ENCODE peak calls at places on chromosome 6, in five cellular contexts. One of them, this sample, is unnamed.

GRCh38 chr6:17984822-17985660 is 2.4 kb downstream of the KIF13A start:
- DNase-seq in left ventricle myocardium superior: no peak
- DNase-seq in stimulated activated CD4-positive, alpha-beta T cell treated with anti-CD3 and anti-CD28 coated beads, Interleukin-2, amount 100 ng/mL, for 48 hours: no peak
- DNase-seq in activated gamma-delta T cell treated with Interleukin-2 at 50 U/mL for 16 hours: no peak
- DNase-seq in hepatic stellate cell: peak; percentile 37
- DNase-seq in this sample: no peak

GRCh38 chr6:20458051-20458894 is 56.6 kb downstream of the E2F3 start:
- DNase-seq in left ventricle myocardium superior: no peak
- DNase-seq in stimulated activated CD4-positive, alpha-beta T cell treated with anti-CD3 and anti-CD28 coated beads, Interleukin-2, amount 100 ng/mL, for 48 hours: no peak
- DNase-seq in activated gamma-delta T cell treated with Interleukin-2 at 50 U/mL for 16 hours: no peak
- DNase-seq in hepatic stellate cell: no peak
- DNase-seq in this sample: no peak

GRCh38 chr6:41416165-41416837 is 80.9 kb downstream of the NCR2 start:
- DNase-seq in left ventricle myocardium superior: no peak
- DNase-seq in stimulated activated CD4-positive, alpha-beta T cell treated with anti-CD3 and anti-CD28 coated beads, Interleukin-2, amount 100 ng/mL, for 48 hours: no peak
- DNase-seq in activated gamma-delta T cell treated with Interleukin-2 at 50 U/mL for 16 hours: no peak
- DNase-seq in hepatic stellate cell: no peak
- DNase-seq in this sample: no peak

GRCh38 chr6:112016335-112016734 is 37.6 kb upstream of the CCN6 start:
- DNase-seq in left ventricle myocardium superior: peak; percentile 36
- DNase-seq in stimulated activated CD4-positive, alpha-beta T cell treated with anti-CD3 and anti-CD28 coated beads, Interleukin-2, amount 100 ng/mL, for 48 hours: peak; percentile 67
- DNase-seq in activated gamma-delta T cell treated with Interleukin-2 at 50 U/mL for 16 hours: no peak
- DNase-seq in hepatic stellate cell: no peak
- DNase-seq in this sample: no peak

GRCh38 chr6:40803897-40804702 is 216.9 kb upstream of the LRFN2 start:
- DNase-seq in left ventricle myocardium superior: no peak
- DNase-seq in stimulated activated CD4-positive, alpha-beta T cell treated with anti-CD3 and anti-CD28 coated beads, Interleukin-2, amount 100 ng/mL, for 48 hours: no peak
- DNase-seq in activated gamma-delta T cell treated with Interleukin-2 at 50 U/mL for 16 hours: no peak
- DNase-seq in hepatic stellate cell: no peak
- DNase-seq in this sample: no peak

GRCh38 chr6:133632206-133632605 is 256.7 kb upstream of the TCF21 start:
- DNase-seq in left ventricle myocardium superior: no peak
- DNase-seq in stimulated activated CD4-positive, alpha-beta T cell treated with anti-CD3 and anti-CD28 coated beads, Interleukin-2, amount 100 ng/mL, for 48 hours: no peak
- DNase-seq in activated gamma-delta T cell treated with Interleukin-2 at 50 U/mL for 16 hours: no peak
- DNase-seq in hepatic stellate cell: no peak
- DNase-seq in this sample: no peak

GRCh38 chr6:69631552-69632346 is 165.1 kb downstream of the LMBRD1 start:
- DNase-seq in left ventricle myocardium superior: no peak
- DNase-seq in stimulated activated CD4-positive, alpha-beta T cell treated with anti-CD3 and anti-CD28 coated beads, Interleukin-2, amount 100 ng/mL, for 48 hours: no peak
- DNase-seq in activated gamma-delta T cell treated with Interleukin-2 at 50 U/mL for 16 hours: no peak
- DNase-seq in hepatic stellate cell: no peak
- DNase-seq in this sample: no peak

GRCh38 chr6:38997128-38997761 is 51.3 kb upstream of the GLP1R start:
- DNase-seq in left ventricle myocardium superior: peak; percentile 46
- DNase-seq in stimulated activated CD4-positive, alpha-beta T cell treated with anti-CD3 and anti-CD28 coated beads, Interleukin-2, amount 100 ng/mL, for 48 hours: peak; percentile 34
- DNase-seq in activated gamma-delta T cell treated with Interleukin-2 at 50 U/mL for 16 hours: peak; percentile 7
- DNase-seq in hepatic stellate cell: peak; percentile 6
- DNase-seq in this sample: no peak

GRCh38 chr6:4347877-4348276 is 212.5 kb upstream of the ECI2 start:
- DNase-seq in left ventricle myocardium superior: no peak
- DNase-seq in stimulated activated CD4-positive, alpha-beta T cell treated with anti-CD3 and anti-CD28 coated beads, Interleukin-2, amount 100 ng/mL, for 48 hours: no peak
- DNase-seq in activated gamma-delta T cell treated with Interleukin-2 at 50 U/mL for 16 hours: no peak
- DNase-seq in hepatic stellate cell: no peak
- DNase-seq in this sample: no peak

GRCh38 chr6:159691133-159691962 is 1.7 kb downstream of the SOD2 start:
- DNase-seq in left ventricle myocardium superior: no peak
- DNase-seq in stimulated activated CD4-positive, alpha-beta T cell treated with anti-CD3 and anti-CD28 coated beads, Interleukin-2, amount 100 ng/mL, for 48 hours: no peak
- DNase-seq in activated gamma-delta T cell treated with Interleukin-2 at 50 U/mL for 16 hours: peak; percentile 12
- DNase-seq in hepatic stellate cell: peak; percentile 58
- DNase-seq in this sample: no peak

GRCh38 chr6:6801002-6801329 is 212.4 kb downstream of the LY86 start:
- DNase-seq in left ventricle myocardium superior: no peak
- DNase-seq in stimulated activated CD4-positive, alpha-beta T cell treated with anti-CD3 and anti-CD28 coated beads, Interleukin-2, amount 100 ng/mL, for 48 hours: no peak
- DNase-seq in activated gamma-delta T cell treated with Interleukin-2 at 50 U/mL for 16 hours: no peak
- DNase-seq in hepatic stellate cell: no peak
- DNase-seq in this sample: no peak

GRCh38 chr6:158789115-158789917 is 29.9 kb downstream of the EZR start:
- DNase-seq in left ventricle myocardium superior: no peak
- DNase-seq in stimulated activated CD4-positive, alpha-beta T cell treated with anti-CD3 and anti-CD28 coated beads, Interleukin-2, amount 100 ng/mL, for 48 hours: no peak
- DNase-seq in activated gamma-delta T cell treated with Interleukin-2 at 50 U/mL for 16 hours: peak; percentile 63
- DNase-seq in hepatic stellate cell: no peak
- DNase-seq in this sample: no peak

GRCh38 chr6:3270258-3270657 is 11.5 kb downstream of the PSMG4 start:
- DNase-seq in left ventricle myocardium superior: peak; percentile 6
- DNase-seq in stimulated activated CD4-positive, alpha-beta T cell treated with anti-CD3 and anti-CD28 coated beads, Interleukin-2, amount 100 ng/mL, for 48 hours: no peak
- DNase-seq in activated gamma-delta T cell treated with Interleukin-2 at 50 U/mL for 16 hours: no peak
- DNase-seq in hepatic stellate cell: no peak
- DNase-seq in this sample: peak; percentile 70

GRCh38 chr6:14676084-14676483 is 558.5 kb downstream of the CD83 start:
- DNase-seq in left ventricle myocardium superior: no peak
- DNase-seq in stimulated activated CD4-positive, alpha-beta T cell treated with anti-CD3 and anti-CD28 coated beads, Interleukin-2, amount 100 ng/mL, for 48 hours: no peak
- DNase-seq in activated gamma-delta T cell treated with Interleukin-2 at 50 U/mL for 16 hours: no peak
- DNase-seq in hepatic stellate cell: peak; percentile 17
- DNase-seq in this sample: no peak

GRCh38 chr6:10425973-10426780 is 11.3 kb upstream of the TFAP2A start:
- DNase-seq in left ventricle myocardium superior: no peak
- DNase-seq in stimulated activated CD4-positive, alpha-beta T cell treated with anti-CD3 and anti-CD28 coated beads, Interleukin-2, amount 100 ng/mL, for 48 hours: no peak
- DNase-seq in activated gamma-delta T cell treated with Interleukin-2 at 50 U/mL for 16 hours: no peak
- DNase-seq in hepatic stellate cell: peak; percentile 65
- DNase-seq in this sample: peak; percentile 60

GRCh38 chr6:13846841-13847240 is 32.5 kb upstream of the MCUR1 start:
- DNase-seq in left ventricle myocardium superior: no peak
- DNase-seq in stimulated activated CD4-positive, alpha-beta T cell treated with anti-CD3 and anti-CD28 coated beads, Interleukin-2, amount 100 ng/mL, for 48 hours: no peak
- DNase-seq in activated gamma-delta T cell treated with Interleukin-2 at 50 U/mL for 16 hours: no peak
- DNase-seq in hepatic stellate cell: no peak
- DNase-seq in this sample: no peak

GRCh38 chr6:2193931-2194330 is 51.5 kb downstream of the GMDS start:
- DNase-seq in left ventricle myocardium superior: no peak
- DNase-seq in stimulated activated CD4-positive, alpha-beta T cell treated with anti-CD3 and anti-CD28 coated beads, Interleukin-2, amount 100 ng/mL, for 48 hours: no peak
- DNase-seq in activated gamma-delta T cell treated with Interleukin-2 at 50 U/mL for 16 hours: no peak
- DNase-seq in hepatic stellate cell: no peak
- DNase-seq in this sample: no peak

GRCh38 chr6:125869427-125869826 is 78.7 kb downstream of the NCOA7 start:
- DNase-seq in left ventricle myocardium superior: peak; percentile 48
- DNase-seq in stimulated activated CD4-positive, alpha-beta T cell treated with anti-CD3 and anti-CD28 coated beads, Interleukin-2, amount 100 ng/mL, for 48 hours: no peak
- DNase-seq in activated gamma-delta T cell treated with Interleukin-2 at 50 U/mL for 16 hours: no peak
- DNase-seq in hepatic stellate cell: no peak
- DNase-seq in this sample: no peak

GRCh38 chr6:137657351-137657911 is 163.2 kb upstream of the OLIG3 start:
- DNase-seq in left ventricle myocardium superior: no peak
- DNase-seq in stimulated activated CD4-positive, alpha-beta T cell treated with anti-CD3 and anti-CD28 coated beads, Interleukin-2, amount 100 ng/mL, for 48 hours: no peak
- DNase-seq in activated gamma-delta T cell treated with Interleukin-2 at 50 U/mL for 16 hours: no peak
- DNase-seq in hepatic stellate cell: no peak
- DNase-seq in this sample: no peak

GRCh38 chr6:5302995-5303622 is 41.8 kb downstream of the FARS2 start:
- DNase-seq in left ventricle myocardium superior: peak; percentile 64
- DNase-seq in stimulated activated CD4-positive, alpha-beta T cell treated with anti-CD3 and anti-CD28 coated beads, Interleukin-2, amount 100 ng/mL, for 48 hours: peak; percentile 37
- DNase-seq in activated gamma-delta T cell treated with Interleukin-2 at 50 U/mL for 16 hours: peak; percentile 48
- DNase-seq in hepatic stellate cell: no peak
- DNase-seq in this sample: peak; percentile 56

GRCh38 chr6:8780653-8781052 is 345.3 kb upstream of the SLC35B3 start:
- DNase-seq in left ventricle myocardium superior: no peak
- DNase-seq in stimulated activated CD4-positive, alpha-beta T cell treated with anti-CD3 and anti-CD28 coated beads, Interleukin-2, amount 100 ng/mL, for 48 hours: no peak
- DNase-seq in activated gamma-delta T cell treated with Interleukin-2 at 50 U/mL for 16 hours: no peak
- DNase-seq in hepatic stellate cell: no peak
- DNase-seq in this sample: no peak

GRCh38 chr6:163533443-163533842 is 118.9 kb downstream of the QKI start:
- DNase-seq in left ventricle myocardium superior: no peak
- DNase-seq in stimulated activated CD4-positive, alpha-beta T cell treated with anti-CD3 and anti-CD28 coated beads, Interleukin-2, amount 100 ng/mL, for 48 hours: no peak
- DNase-seq in activated gamma-delta T cell treated with Interleukin-2 at 50 U/mL for 16 hours: no peak
- DNase-seq in hepatic stellate cell: peak; percentile 37
- DNase-seq in this sample: no peak

GRCh38 chr6:132819405-132820145 is 5.2 kb downstream of the RPS12 start:
- DNase-seq in left ventricle myocardium superior: no peak
- DNase-seq in stimulated activated CD4-positive, alpha-beta T cell treated with anti-CD3 and anti-CD28 coated beads, Interleukin-2, amount 100 ng/mL, for 48 hours: peak; percentile 29
- DNase-seq in activated gamma-delta T cell treated with Interleukin-2 at 50 U/mL for 16 hours: no peak
- DNase-seq in hepatic stellate cell: no peak
- DNase-seq in this sample: no peak

GRCh38 chr6:20200761-20201160 is 11.5 kb downstream of the MBOAT1 start:
- DNase-seq in left ventricle myocardium superior: peak; percentile 38
- DNase-seq in stimulated activated CD4-positive, alpha-beta T cell treated with anti-CD3 and anti-CD28 coated beads, Interleukin-2, amount 100 ng/mL, for 48 hours: no peak
- DNase-seq in activated gamma-delta T cell treated with Interleukin-2 at 50 U/mL for 16 hours: no peak
- DNase-seq in hepatic stellate cell: no peak
- DNase-seq in this sample: no peak

GRCh38 chr6:144007779-144008500 is at the start of gene PLAGL1:
- DNase-seq in left ventricle myocardium superior: peak; percentile 87
- DNase-seq in stimulated activated CD4-positive, alpha-beta T cell treated with anti-CD3 and anti-CD28 coated beads, Interleukin-2, amount 100 ng/mL, for 48 hours: no peak
- DNase-seq in activated gamma-delta T cell treated with Interleukin-2 at 50 U/mL for 16 hours: no peak
- DNase-seq in hepatic stellate cell: peak; percentile 61
- DNase-seq in this sample: peak; percentile 75

GRCh38 chr6:19837511-19838441 is 606 bp downstream of the ID4 start:
- DNase-seq in left ventricle myocardium superior: peak; percentile 61
- DNase-seq in stimulated activated CD4-positive, alpha-beta T cell treated with anti-CD3 and anti-CD28 coated beads, Interleukin-2, amount 100 ng/mL, for 48 hours: no peak
- DNase-seq in activated gamma-delta T cell treated with Interleukin-2 at 50 U/mL for 16 hours: no peak
- DNase-seq in hepatic stellate cell: peak; percentile 53
- DNase-seq in this sample: peak; percentile 64

This sample was measured in lower lobe of right lung.